ENCODE peak calls at places on chromosome 19, in four cellular contexts. K is neural progenitor cell; V is effector CD4-positive, alpha-beta T cell; G is neural crest cell. F is an unnamed sample.

GRCh38 chr19:17479325-17479791 is 9.0 kb downstream of the SLC27A1 start:
- DNase-seq in K (no peak), V (no peak), G (no peak), F (no peak)

GRCh38 chr19:17448190-17448967 is at the start of gene TMEM221:
- DNase-seq in K (peak; percentile 83), V (peak; percentile 41), G (peak; percentile 58), F (peak; percentile 47)

GRCh38 chr19:34300962-34301361 is 46.6 kb downstream of the GARRE1 start:
- DNase-seq in K (no peak), V (no peak), G (no peak), F (no peak)

GRCh38 chr19:33273881-33274662 is 28.3 kb downstream of the CEBPA start:
- DNase-seq in K (no peak), V (no peak), G (no peak), F (no peak)

GRCh38 chr19:35612559-35613321 is at the start of gene HAUS5:
- DNase-seq in K (peak; percentile 97), V (peak; percentile 93), G (peak; percentile 93), F (peak; percentile 96)

GRCh38 chr19:28358604-28359003 is 854.3 kb downstream of the UQCRFS1 start:
- DNase-seq in K (peak; percentile 14), V (no peak), G (no peak), F (no peak)

GRCh38 chr19:35098413-35099049 is 17.1 kb upstream of the FXYD3 start:
- DNase-seq in K (no peak), V (no peak), G (no peak), F (no peak)

GRCh38 chr19:27719034-27719433 is 1493.9 kb downstream of the UQCRFS1 start:
- DNase-seq in K (no peak), V (no peak), G (no peak), F (no peak)

GRCh38 chr19:54455786-54456422 is 6.9 kb downstream of the LENG8 start:
- DNase-seq in K (no peak), V (no peak), G (no peak), F (no peak)

GRCh38 chr19:38729653-38730469 is 14.4 kb downstream of the CAPN12 start:
- DNase-seq in K (peak; percentile 88), V (peak; percentile 70), G (peak; percentile 84), F (peak; percentile 76)

GRCh38 chr19:32465176-32465575 is 59.6 kb downstream of the DPY19L3 start:
- DNase-seq in K (no peak), V (no peak), G (no peak), F (no peak)

GRCh38 chr19:8363803-8364771 is at the start of gene ANGPTL4:
- DNase-seq in K (peak; percentile 83), V (no peak), G (peak; percentile 27), F (peak; percentile 13)

GRCh38 chr19:32324631-32325215 is 20.7 kb upstream of the ZNF507 start:
- DNase-seq in K (no peak), V (no peak), G (no peak), F (no peak)

GRCh38 chr19:40584007-40584406 is 7.3 kb downstream of the SHKBP1 start:
- DNase-seq in K (no peak), V (no peak), G (no peak), F (no peak)

GRCh38 chr19:39941615-39942507 is 7.4 kb upstream of the FCGBP start:
- DNase-seq in K (peak; percentile 35), V (peak; percentile 60), G (no peak), F (peak; percentile 56)

GRCh38 chr19:12112238-12112637 is 27.9 kb downstream of the ZNF20 start:
- DNase-seq in K (no peak), V (no peak), G (no peak), F (no peak)

GRCh38 chr19:1767464-1767933 is 14.2 kb downstream of the ONECUT3 start:
- DNase-seq in K (peak; percentile 67), V (peak; percentile 44), G (peak; percentile 78), F (peak; percentile 69)

GRCh38 chr19:40398417-40399056 is 8.6 kb upstream of the HIPK4 start:
- DNase-seq in K (peak; percentile 84), V (peak; percentile 28), G (no peak), F (peak; percentile 59)

GRCh38 chr19:38676023-38676877 is 28.8 kb downstream of the ACTN4 start:
- DNase-seq in K (no peak), V (no peak), G (no peak), F (no peak)

GRCh38 chr19:11995174-11995573 is 30.3 kb downstream of the ZNF763 start:
- DNase-seq in K (no peak), V (no peak), G (no peak), F (no peak)

GRCh38 chr19:35717665-35718344 is at the start of gene KMT2B:
- DNase-seq in K (peak; percentile 99), V (no peak), G (peak; percentile 87), F (no peak)

GRCh38 chr19:3375221-3376088 is 9.1 kb downstream of the NFIC start:
- DNase-seq in K (no peak), V (no peak), G (no peak), F (no peak)

GRCh38 chr19:6100284-6100915 is 9.9 kb downstream of the RFX2 start:
- DNase-seq in K (no peak), V (no peak), G (no peak), F (no peak)

GRCh38 chr19:52923782-52924593 is 760 bp upstream of the ZNF888 start:
- DNase-seq in K (no peak), V (no peak), G (no peak), F (no peak)

GRCh38 chr19:1945899-1946298 is 4.9 kb downstream of the CSNK1G2 start:
- DNase-seq in K (peak; percentile 84), V (no peak), G (peak; percentile 63), F (no peak)

GRCh38 chr19:42279148-42279901 is 10.3 kb downstream of the CIC start:
- DNase-seq in K (no peak), V (no peak), G (no peak), F (no peak)

GRCh38 chr19:35736913-35737886 is 5.1 kb downstream of the IGFLR1 start:
- DNase-seq in K (no peak), V (no peak), G (no peak), F (no peak)

GRCh38 chr19:16208847-16209246 is 11.1 kb downstream of the AP1M1 start:
- DNase-seq in K (no peak), V (no peak), G (no peak), F (no peak)

GRCh38 chr19:6014551-6015135 is 36.7 kb upstream of the RANBP3 start:
- DNase-seq in K (no peak), V (no peak), G (no peak), F (no peak)

GRCh38 chr19:41298327-41298964 is 11.5 kb upstream of the CCDC97 start:
- DNase-seq in K (no peak), V (peak; percentile 53), G (no peak), F (no peak)

F was measured in naive thymus-derived CD8-positive, alpha-beta T cell.